ENCODE peak calls at places on chromosomes 2 and 18, in six cellular contexts. O is mesenchymal stem cell, I is H9, Q is IMR-90, W is H1, A is trophoblast cell. S is an unnamed sample.

GRCh38 chr2:44981714-44982108 is 27.5 kb downstream of the SIX2 start:
- DNase-seq in W (peak), O (peak), I (peak), Q (peak), A (peak), S (peak)

GRCh38 chr2:25339791-25340339 is 1.9 kb downstream of the DNMT3A start:
- DNase-seq in I (peak), W (peak), O (no peak), Q (no peak), A (peak), S (no peak)

GRCh38 chr18:55452123-55452611 is 135.8 kb downstream of the TCF4 start:
- DNase-seq in I (no peak), O (no peak), W (no peak), A (no peak), Q (no peak), S (no peak)

GRCh38 chr2:217330647-217331046 is 470.8 kb upstream of the TNP1 start:
- DNase-seq in Q (no peak), O (no peak), I (no peak), A (no peak), W (no peak), S (no peak)

GRCh38 chr2:220104871-220105351 is 477.5 kb downstream of the SLC4A3 start:
- DNase-seq in Q (peak), O (peak), A (peak), W (no peak), I (no peak), S (no peak)

GRCh38 chr18:1797265-1797664 is 774.0 kb downstream of the METTL4 start:
- DNase-seq in I (no peak), O (no peak), W (no peak), A (no peak), Q (no peak), S (no peak)

GRCh38 chr2:202718614-202719013 is 83.8 kb downstream of the FAM117B start:
- DNase-seq in A (peak), W (no peak), I (no peak), O (peak), Q (peak), S (no peak)

GRCh38 chr18:22363867-22364463 is 53.8 kb downstream of the CTAGE1 start:
- DNase-seq in W (no peak), O (peak), Q (peak), A (no peak), I (no peak), S (no peak)

GRCh38 chr2:424306-425172 is 136.6 kb upstream of the ALKAL2 start:
- DNase-seq in I (no peak), A (peak), Q (no peak), W (peak), O (no peak), S (no peak)

GRCh38 chr2:118769707-118770400 is 77.6 kb downstream of the EN1 start:
- DNase-seq in W (no peak), O (no peak), A (no peak), Q (no peak), I (no peak), S (no peak)

GRCh38 chr18:23872701-23873550 is 141.6 kb upstream of the TTC39C start:
- DNase-seq in O (no peak), Q (no peak), W (no peak), A (peak), I (peak), S (no peak)

GRCh38 chr2:217766356-217766755 is 236.4 kb downstream of the TNS1 start:
- DNase-seq in I (no peak), O (no peak), Q (no peak), W (no peak), A (no peak), S (no peak)

GRCh38 chr2:96409543-96410184 is 74.1 kb downstream of the NCAPH start:
- DNase-seq in Q (no peak), I (no peak), O (no peak), A (no peak), W (no peak), S (no peak)

GRCh38 chr18:31424383-31424988 is 23.1 kb upstream of the DSG3 start:
- DNase-seq in I (peak), Q (peak), O (peak), W (peak), A (peak), S (peak)

GRCh38 chr2:96802281-96802595 is 13.8 kb upstream of the CNNM3 start:
- DNase-seq in A (no peak), Q (no peak), I (no peak), W (no peak), O (no peak), S (no peak)

GRCh38 chr2:201151127-201152074 is 31.5 kb upstream of the CASP10 start:
- DNase-seq in O (peak), Q (peak), I (no peak), A (peak), W (no peak), S (no peak)

GRCh38 chr2:26613241-26614204 is 27.6 kb downstream of the CIB4 start:
- DNase-seq in A (no peak), O (no peak), I (no peak), Q (no peak), W (peak), S (no peak)
- H4K8ac ChIP-seq in A (no peak), O (no peak), I (no peak), Q (no peak), W (no peak), S (no peak)

DNA sequence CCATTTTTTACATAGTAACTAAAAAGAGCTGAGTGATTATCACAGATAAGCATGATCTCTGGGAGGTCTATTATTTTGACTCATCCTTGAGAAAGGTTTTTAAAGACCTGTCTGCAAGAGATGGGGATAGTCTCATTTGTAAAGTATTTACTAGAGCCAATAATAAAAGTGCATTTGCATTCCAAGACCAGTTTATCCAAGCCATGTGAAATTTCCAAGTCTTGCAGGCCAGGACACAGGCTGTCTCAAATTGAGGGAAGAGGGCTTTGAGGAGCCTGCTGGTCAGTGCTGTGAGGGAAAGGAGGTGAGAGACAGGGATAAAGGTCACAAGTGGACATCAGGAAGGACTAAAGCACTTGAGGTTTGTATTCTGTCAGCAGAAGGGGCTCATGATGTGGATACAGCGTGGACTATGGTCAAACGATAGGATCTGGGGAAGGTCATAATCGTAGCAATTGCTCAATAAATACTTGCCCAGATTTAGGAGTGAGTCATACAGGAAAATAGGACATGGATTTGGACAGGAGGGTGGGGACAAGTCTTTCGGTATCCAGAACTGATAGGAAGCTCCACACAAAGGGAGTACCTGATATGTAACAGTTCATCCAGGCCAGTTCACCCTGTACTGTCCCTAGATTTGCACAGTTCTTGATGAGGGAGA is 6.6 kb upstream of the CDH2 start:
- DNase-seq in A (peak), Q (peak), O (peak), I (no peak), W (no peak), S (no peak)
- H2AK5ac ChIP-seq in A (no peak), Q (no peak), O (no peak), I (no peak), W (no peak), S (no peak)

DNA sequence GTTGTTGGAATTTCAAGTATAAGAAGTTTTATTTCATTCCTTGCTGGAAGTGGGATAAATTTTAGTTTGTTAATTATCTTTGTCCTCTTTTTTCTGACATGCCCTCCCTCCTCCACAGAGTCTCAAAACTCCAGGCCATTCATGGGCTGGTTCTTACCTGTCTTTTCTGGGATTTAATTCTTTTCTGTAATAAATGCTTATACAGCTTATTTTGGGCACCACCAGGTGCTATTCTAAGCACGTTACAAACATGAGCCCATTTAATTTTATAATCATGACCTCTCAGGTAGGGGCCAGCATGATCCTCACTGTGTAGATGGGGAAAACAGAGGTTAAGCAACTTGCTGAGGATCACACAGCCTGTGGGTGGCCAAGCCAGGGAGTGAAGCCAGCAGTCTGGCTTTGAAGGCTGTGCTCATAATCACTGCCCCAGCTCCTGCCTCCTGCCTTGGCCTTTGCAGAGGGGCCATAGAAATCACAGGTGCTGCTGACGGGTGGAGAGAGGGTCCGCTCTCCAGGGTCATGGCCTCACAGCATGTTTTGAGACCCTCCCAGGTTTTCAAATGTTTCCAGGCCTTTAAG is 128.4 kb upstream of the PXDN start:
- DNase-seq in W (no peak), O (no peak), I (no peak), A (no peak), Q (no peak), S (no peak)
- H2AFZ ChIP-seq in W (no peak), O (no peak), I (no peak), A (no peak), Q (no peak), S (no peak)

DNA sequence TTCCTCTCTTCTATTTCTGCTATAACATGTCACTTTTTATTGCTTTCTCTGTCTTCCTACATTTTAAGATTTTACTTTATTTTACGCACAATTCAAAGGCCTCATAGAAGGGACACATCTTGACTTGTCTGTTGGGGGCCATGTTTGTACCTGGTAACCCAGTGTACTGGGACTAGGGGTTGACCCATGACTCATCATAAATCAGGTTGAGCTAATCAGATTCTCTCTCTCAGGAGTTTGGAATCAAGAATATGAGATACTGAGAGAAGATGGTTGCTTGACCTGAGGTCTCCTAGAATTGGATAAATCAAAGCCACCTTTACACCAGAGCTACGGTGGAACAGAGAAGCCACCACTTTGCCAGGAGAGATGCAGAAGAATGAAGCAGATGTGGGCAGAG is 153.0 kb downstream of the UXS1 start:
- DNase-seq in A (no peak), I (no peak), W (no peak), O (no peak), Q (no peak), S (no peak)
- H4K8ac ChIP-seq in A (no peak), I (no peak), W (no peak), O (no peak), Q (no peak), S (no peak)

GRCh38 chr2:231394201-231395141 is 1.0 kb upstream of the B3GNT7 start:
- DNase-seq in W (peak), I (peak), A (peak), Q (no peak), O (no peak), S (no peak)
- H2AK5ac ChIP-seq in W (peak), I (no peak), A (no peak), Q (no peak), O (peak), S (peak)